ENCODE peak calls at places on chromosomes 2 and 18, in four cellular contexts. Z, N, W and A are unnamed samples.

GRCh38 chr2:231545105-231545902 is 15.1 kb upstream of the NMUR1 start:
- DNase-seq in W (no peak), N (no peak), Z (no peak), A (no peak)

GRCh38 chr2:132038179-132038882 is 123.4 kb downstream of the ANKRD30BL start:
- DNase-seq in W (peak; percentile 32), Z (no peak), N (no peak), A (no peak)

GRCh38 chr2:231369580-231370428 is 25.7 kb upstream of the B3GNT7 start:
- DNase-seq in Z (no peak), N (no peak), W (no peak), A (no peak)

GRCh38 chr2:74051504-74051903 is 66.8 kb downstream of the TET3 start:
- DNase-seq in W (peak; percentile 34), N (no peak), Z (no peak), A (no peak)

GRCh38 chr2:156329031-156329921 is 3.2 kb downstream of the NR4A2 start:
- DNase-seq in N (no peak), Z (no peak), W (no peak), A (no peak)

GRCh38 chr2:73503992-73504570 is 118.4 kb downstream of the ALMS1 start:
- DNase-seq in W (no peak), Z (no peak), N (no peak), A (no peak)

GRCh38 chr2:187434342-187434785 is 13.7 kb downstream of the CALCRL start:
- DNase-seq in W (no peak), N (no peak), Z (no peak), A (no peak)

GRCh38 chr2:100612388-100613000 is 49.7 kb downstream of the PDCL3 start:
- DNase-seq in Z (no peak), N (no peak), W (no peak), A (peak; percentile 80)

GRCh38 chr2:110874565-110875383 is 142.4 kb downstream of the ACOXL start:
- DNase-seq in Z (no peak), W (no peak), N (no peak), A (peak; percentile 69)

GRCh38 chr2:197204855-197205254 is 105.7 kb downstream of the ANKRD44 start:
- DNase-seq in N (no peak), W (no peak), Z (no peak), A (no peak)

GRCh38 chr2:177906041-177906718 is 166.4 kb downstream of the PDE11A start:
- DNase-seq in Z (peak; percentile 73), N (no peak), W (peak; percentile 65), A (no peak)

GRCh38 chr2:122543815-122544214 is 788.4 kb downstream of the TSN start:
- DNase-seq in Z (no peak), N (no peak), W (no peak), A (no peak)

GRCh38 chr18:51236225-51236624 is 38.7 kb upstream of the MEX3C start:
- DNase-seq in W (no peak), N (no peak), Z (no peak), A (no peak)

GRCh38 chr18:44080054-44080453 is 600.6 kb upstream of the SETBP1 start:
- DNase-seq in Z (no peak), W (no peak), N (no peak), A (no peak)

GRCh38 chr18:21452381-21452780 is 148.1 kb downstream of the ESCO1 start:
- DNase-seq in W (no peak), N (no peak), Z (no peak), A (no peak)

GRCh38 chr2:61770746-61771145 is 83.1 kb downstream of the FAM161A start:
- DNase-seq in Z (no peak), N (no peak), W (no peak), A (no peak)

GRCh38 chr2:210224660-210225460 is at the start of gene ACADL:
- DNase-seq in Z (no peak), W (no peak), N (peak; percentile 87), A (no peak)

GRCh38 chr2:156333951-156334495 is 1.5 kb upstream of the NR4A2 start:
- DNase-seq in W (peak; percentile 48), Z (no peak), N (no peak), A (no peak)

GRCh38 chr2:100321881-100322820 is at the start of gene LONRF2:
- DNase-seq in W (peak; percentile 76), N (no peak), Z (no peak), A (no peak)

GRCh38 chr2:221025397-221025796 is 546.7 kb downstream of the EPHA4 start:
- DNase-seq in Z (no peak), W (no peak), N (no peak), A (no peak)

GRCh38 chr2:153059338-153060052 is 341.1 kb downstream of the ARL6IP6 start:
- DNase-seq in W (peak; percentile 66), N (no peak), Z (no peak), A (no peak)

GRCh38 chr2:240778426-240778825 is 41.6 kb downstream of the KIF1A start:
- DNase-seq in W (no peak), N (no peak), Z (no peak), A (no peak)

GRCh38 chr18:57480724-57481123 is 45.5 kb downstream of the ONECUT2 start:
- DNase-seq in N (no peak), W (no peak), Z (no peak), A (no peak)

GRCh38 chr2:39584283-39584972 is 81.3 kb upstream of the TMEM178A start:
- DNase-seq in N (no peak), W (no peak), Z (no peak), A (no peak)

GRCh38 chr2:2859164-2859563 is 518.5 kb downstream of the EIPR1 start:
- DNase-seq in W (no peak), Z (no peak), N (no peak), A (no peak)

GRCh38 chr2:85853499-85854165 is 35.2 kb downstream of the ST3GAL5 start:
- DNase-seq in W (no peak), Z (no peak), N (no peak), A (no peak)

GRCh38 chr2:222160125-222160524 is 138.7 kb downstream of the PAX3 start:
- DNase-seq in Z (no peak), N (no peak), W (no peak), A (no peak)

GRCh38 chr2:180730976-180731375 is 249.4 kb upstream of the UBE2E3 start:
- DNase-seq in Z (no peak), W (no peak), N (no peak), A (no peak)